ENCODE peak calls at places on chromosomes 7 and 10, in six cellular contexts. T, Y, X, U, R and S are unnamed samples.

GRCh38 chr10:37067576-37067975 is 57.8 kb upstream of the ANKRD30A start:
- DNase-seq in X (no peak), R (no peak), T (no peak), Y (no peak), U (no peak), S (no peak)

GRCh38 chr7:70380315-70381027 is 751.5 kb upstream of the GALNT17 start:
- DNase-seq in T (no peak), X (no peak), U (peak), Y (no peak), R (no peak), S (no peak)

GRCh38 chr10:100866575-100867098 is 46.1 kb upstream of the SLF2 start:
- DNase-seq in U (no peak), Y (no peak), R (no peak), X (peak), T (no peak), S (no peak)

GRCh38 chr10:11424456-11425287 is 186.8 kb downstream of the USP6NL start:
- DNase-seq in T (peak), Y (no peak), X (peak), R (peak), U (peak), S (peak)

GRCh38 chr10:133039823-133040704 is 47.7 kb upstream of the ADGRA1 start:
- DNase-seq in U (no peak), T (no peak), Y (no peak), X (no peak), R (no peak), S (no peak)

GRCh38 chr10:77104459-77104980 is 533.1 kb downstream of the KCNMA1 start:
- DNase-seq in Y (peak), X (no peak), R (no peak), U (peak), T (peak), S (peak)

GRCh38 chr10:125247576-125247975 is 87.2 kb upstream of the CTBP2 start:
- DNase-seq in Y (no peak), X (no peak), U (no peak), R (no peak), T (no peak), S (no peak)

GRCh38 chr7:143383642-143383957 is 2.5 kb downstream of the ZYX start:
- DNase-seq in Y (no peak), T (peak), R (no peak), X (no peak), U (no peak), S (no peak)

GRCh38 chr7:19404912-19405329 is 259.7 kb upstream of the FERD3L start:
- DNase-seq in R (peak), Y (peak), X (no peak), U (peak), T (peak), S (peak)

GRCh38 chr7:120464104-120464503 is 191.1 kb downstream of the KCND2 start:
- DNase-seq in X (no peak), Y (no peak), R (no peak), T (no peak), U (no peak), S (no peak)

GRCh38 chr10:7408494-7409044 is 2.3 kb downstream of the SFMBT2 start:
- DNase-seq in X (peak), Y (no peak), U (peak), T (no peak), R (no peak), S (no peak)